ENCODE peak calls at places on chromosomes 6 and 20, in five cellular contexts. D is left cardiac atrium, B is WTC11, P is NCI-H446, V is hippocampal formation. Y is an unnamed sample.

GRCh38 chr20:21554985-21555384 is 41.1 kb upstream of the NKX2-2 start:
- DNase-seq in B (no peak), V (no peak), P (no peak), D (no peak), Y (no peak)

GRCh38 chr6:15485875-15486274 is 177.0 kb downstream of the DTNBP1 start:
- DNase-seq in D (no peak), B (no peak), V (no peak), P (no peak), Y (no peak)

GRCh38 chr6:74519172-74519571 is 686.7 kb downstream of the COL12A1 start:
- DNase-seq in D (no peak), P (no peak), V (no peak), B (no peak), Y (no peak)

GRCh38 chr6:33684428-33684896 is 27.0 kb downstream of the UQCC2 start:
- DNase-seq in V (no peak), B (no peak), P (no peak), D (no peak), Y (no peak)

GRCh38 chr6:9711313-9711712 is 703.6 kb downstream of the TFAP2A start:
- DNase-seq in B (no peak), P (no peak), D (no peak), V (no peak), Y (no peak)

GRCh38 chr20:61161649-61162210 is 90.3 kb upstream of the CDH4 start:
- DNase-seq in V (no peak), P (no peak), D (no peak), B (no peak), Y (no peak)

GRCh38 chr6:141048451-141048850 is 1084.3 kb upstream of the GJE1 start:
- DNase-seq in B (no peak), D (no peak), P (no peak), V (no peak), Y (no peak)

GRCh38 chr6:12717356-12717755 is 789 bp downstream of the PHACTR1 start:
- DNase-seq in P (no peak), B (no peak), D (no peak), V (no peak), Y (no peak)

GRCh38 chr20:60239981-60240380 is 281.8 kb downstream of the CDH26 start:
- DNase-seq in V (no peak), B (no peak), D (no peak), P (no peak), Y (no peak)

GRCh38 chr6:80541186-80541585 is 434.7 kb downstream of the BCKDHB start:
- DNase-seq in V (no peak), P (no peak), D (no peak), B (no peak), Y (no peak)

GRCh38 chr20:32448306-32449056 is 90.3 kb downstream of the ASXL1 start:
- DNase-seq in D (no peak), B (peak), P (no peak), V (no peak), Y (no peak)

GRCh38 chr6:144931172-144932035 is 646.3 kb downstream of the UTRN start:
- DNase-seq in D (no peak), P (peak), V (no peak), B (peak), Y (no peak)

GRCh38 chr6:120671519-120671918 is 662.8 kb downstream of the TBC1D32 start:
- DNase-seq in B (peak), P (no peak), V (no peak), D (no peak), Y (no peak)

GRCh38 chr6:43780293-43780692 is 10.3 kb downstream of the VEGFA start:
- DNase-seq in P (no peak), D (peak), B (no peak), V (no peak), Y (no peak)

GRCh38 chr6:56259682-56260081 is 12.3 kb upstream of the COL21A1 start:
- DNase-seq in D (no peak), V (no peak), P (peak), B (no peak), Y (peak)

GRCh38 chr20:47686545-47686944 is 98.7 kb downstream of the SULF2 start:
- DNase-seq in V (no peak), B (no peak), D (no peak), P (no peak), Y (no peak)

GRCh38 chr20:20338133-20338730 is 29.7 kb upstream of the INSM1 start:
- DNase-seq in B (no peak), P (no peak), V (peak), D (no peak), Y (no peak)

GRCh38 chr20:23021941-23022340 is 13.2 kb upstream of the SSTR4 start:
- DNase-seq in D (no peak), V (no peak), B (no peak), P (no peak), Y (no peak)

GRCh38 chr6:27375613-27376079 is 12.9 kb upstream of the ZNF391 start:
- DNase-seq in P (no peak), B (no peak), D (no peak), V (peak), Y (no peak)

GRCh38 chr6:15495375-15495901 is 167.4 kb downstream of the DTNBP1 start:
- DNase-seq in P (no peak), D (peak), B (no peak), V (no peak), Y (no peak)

GRCh38 chr6:53309059-53309896 is 39.5 kb downstream of the ELOVL5 start:
- DNase-seq in B (no peak), D (peak), P (peak), V (no peak), Y (no peak)

GRCh38 chr6:146027586-146028249 is 1.1 kb upstream of the GRM1 start:
- DNase-seq in D (no peak), P (no peak), V (peak), B (peak), Y (no peak)

GRCh38 chr20:1579488-1579887 is 22.0 kb upstream of the SIRPD start:
- DNase-seq in P (no peak), B (no peak), V (no peak), D (no peak), Y (no peak)

GRCh38 chr6:111361648-111362047 is 121.4 kb downstream of the REV3L start:
- DNase-seq in D (peak), B (peak), P (peak), V (peak), Y (no peak)

GRCh38 chr6:13362432-13362831 is 34.1 kb upstream of the TBC1D7 start:
- DNase-seq in V (no peak), P (no peak), B (no peak), D (no peak), Y (no peak)